ENCODE peak calls at places on chromosomes 16 and 17, in six cellular contexts. F is NCI-H2171 treated with DMSO at 0.1 percent for 48 hours; G is CD8-positive, alpha-beta T cell; S is heart right ventricle; W is T47D; T is immature natural killer cell. Z is an unnamed sample.

GRCh38 chr17:17063546-17064122 is 21.4 kb downstream of the MPRIP start:
- DNase-seq in F (peak; percentile 35), G (no peak), S (peak; percentile 64), W (no peak), T (peak; percentile 15), Z (peak; percentile 52)

GRCh38 chr17:39580082-39580468 is 27.6 kb downstream of the NEUROD2 start:
- DNase-seq in F (no peak), G (no peak), S (no peak), W (no peak), T (no peak), Z (no peak)

GRCh38 chr16:72805486-72805885 is 242.4 kb downstream of the ZFHX3 start:
- DNase-seq in F (no peak), G (no peak), S (no peak), W (no peak), T (no peak), Z (no peak)

GRCh38 chr17:59367657-59368045 is 36.2 kb downstream of the YPEL2 start:
- DNase-seq in F (no peak), G (no peak), S (no peak), W (no peak), T (no peak), Z (no peak)

GRCh38 chr17:74453665-74454196 is 12.7 kb upstream of the CD300A start:
- DNase-seq in F (no peak), G (peak; percentile 59), S (no peak), W (peak; percentile 99), T (no peak), Z (no peak)

GRCh38 chr17:269616-270514 is 82.7 kb downstream of the RPH3AL start:
- DNase-seq in F (peak; percentile 84), G (no peak), S (no peak), W (no peak), T (no peak), Z (peak; percentile 71)

GRCh38 chr16:66923247-66923851 is 2.0 kb downstream of the RRAD start:
- DNase-seq in F (peak; percentile 94), G (no peak), S (peak; percentile 67), W (no peak), T (no peak), Z (no peak)

GRCh38 chr17:8659758-8660410 is 29.4 kb upstream of the MYH10 start:
- DNase-seq in F (no peak), G (no peak), S (no peak), W (no peak), T (no peak), Z (no peak)

GRCh38 chr16:73364413-73364812 is 316.5 kb upstream of the ZFHX3 start:
- DNase-seq in F (no peak), G (no peak), S (no peak), W (no peak), T (no peak), Z (no peak)

GRCh38 chr16:57372372-57373116 is at the start of gene CX3CL1:
- DNase-seq in F (peak; percentile 30), G (no peak), S (peak; percentile 64), W (no peak), T (no peak), Z (peak; percentile 92)

GRCh38 chr16:65657556-65657955 is 535.7 kb upstream of the CDH11 start:
- DNase-seq in F (no peak), G (no peak), S (no peak), W (no peak), T (no peak), Z (no peak)

GRCh38 chr16:81558444-81559175 is 114.0 kb downstream of the CMIP start:
- DNase-seq in F (no peak), G (no peak), S (no peak), W (no peak), T (peak; percentile 36), Z (no peak)

GRCh38 chr17:80649672-80650338 is 105.2 kb downstream of the RPTOR start:
- DNase-seq in F (no peak), G (peak; percentile 38), S (peak; percentile 61), W (peak; percentile 42), T (no peak), Z (no peak)

GRCh38 chr17:57357392-57357784 is 101.1 kb downstream of the MSI2 start:
- DNase-seq in F (no peak), G (no peak), S (peak; percentile 70), W (peak; percentile 62), T (no peak), Z (no peak)

GRCh38 chr16:57887711-57888110 is 83.2 kb downstream of the CNGB1 start:
- DNase-seq in F (no peak), G (no peak), S (no peak), W (no peak), T (no peak), Z (peak; percentile 66)

GRCh38 chr17:28482551-28483199 is 9.2 kb downstream of the SLC13A2 start:
- DNase-seq in F (no peak), G (no peak), S (no peak), W (no peak), T (no peak), Z (no peak)

GRCh38 chr17:38559025-38559879 is 46.5 kb downstream of the SRCIN1 start:
- DNase-seq in F (peak; percentile 96), G (peak; percentile 78), S (peak; percentile 76), W (peak; percentile 98), T (peak; percentile 73), Z (no peak)

GRCh38 chr16:67186550-67186950 is 2.8 kb upstream of the MATCAP1 start:
- DNase-seq in F (no peak), G (no peak), S (no peak), W (no peak), T (no peak), Z (no peak)

GRCh38 chr16:90046971-90047713 is 27.9 kb upstream of the DBNDD1 start:
- DNase-seq in F (no peak), G (no peak), S (peak; percentile 58), W (no peak), T (peak; percentile 17), Z (no peak)

GRCh38 chr17:60107526-60108257 is 29.0 kb upstream of the HEATR6 start:
- DNase-seq in F (no peak), G (no peak), S (no peak), W (peak; percentile 72), T (no peak), Z (no peak)

GRCh38 chr17:65558683-65559311 is 2.7 kb downstream of the AXIN2 start:
- DNase-seq in F (peak; percentile 60), G (no peak), S (no peak), W (no peak), T (no peak), Z (peak; percentile 52)

GRCh38 chr16:11129378-11129781 is 126.6 kb downstream of the SOCS1 start:
- DNase-seq in F (no peak), G (no peak), S (no peak), W (no peak), T (no peak), Z (peak; percentile 24)

GRCh38 chr17:9361572-9361955 is 214.1 kb downstream of the STX8 start:
- DNase-seq in F (no peak), G (no peak), S (no peak), W (no peak), T (no peak), Z (no peak)

GRCh38 chr17:16492613-16493290 is 759 bp upstream of the LRRC75A start:
- DNase-seq in F (no peak), G (no peak), S (no peak), W (no peak), T (no peak), Z (no peak)

GRCh38 chr17:66898536-66898935 is 63.6 kb downstream of the CACNG5 start:
- DNase-seq in F (no peak), G (no peak), S (no peak), W (no peak), T (no peak), Z (no peak)

GRCh38 chr17:62614142-62614541 is 13.3 kb upstream of the MRC2 start:
- DNase-seq in F (peak; percentile 76), G (no peak), S (no peak), W (no peak), T (no peak), Z (no peak)

GRCh38 chr17:13925579-13925978 is 143.7 kb upstream of the COX10 start:
- DNase-seq in F (no peak), G (no peak), S (no peak), W (no peak), T (no peak), Z (no peak)

GRCh38 chr16:29182501-29182900 is 197.6 kb downstream of the LAT start:
- DNase-seq in F (no peak), G (no peak), S (peak; percentile 79), W (no peak), T (no peak), Z (peak; percentile 78)

GRCh38 chr17:66691644-66692500 is 143.0 kb upstream of the CACNG5 start:
- DNase-seq in F (no peak), G (no peak), S (no peak), W (no peak), T (peak; percentile 48), Z (no peak)

GRCh38 chr17:69684251-69684650 is 269.8 kb downstream of the MAP2K6 start:
- DNase-seq in F (no peak), G (no peak), S (no peak), W (no peak), T (no peak), Z (no peak)

GRCh38 chr16:80029381-80029630 is 428.8 kb upstream of the MAF start:
- DNase-seq in F (no peak), G (no peak), S (no peak), W (no peak), T (no peak), Z (no peak)

GRCh38 chr17:4997302-4998026 is at the start of the genes INCA1 and KIF1C:
- DNase-seq in F (peak; percentile 81), G (peak; percentile 85), S (peak; percentile 95), W (peak; percentile 92), T (peak; percentile 94), Z (no peak)

GRCh38 chr16:47392114-47392513 is 68.7 kb downstream of the ITFG1 start:
- DNase-seq in F (no peak), G (no peak), S (no peak), W (no peak), T (no peak), Z (no peak)

GRCh38 chr17:49146620-49147306 is 14.2 kb downstream of the B4GALNT2 start:
- DNase-seq in F (no peak), G (no peak), S (no peak), W (no peak), T (no peak), Z (no peak)

Z was measured in chondrocyte.